ENCODE peak calls at places on chromosomes 11 and 22, in nine cellular contexts. Q, A, O, N, Y, I, F, V and Z are unnamed samples.

GRCh38 chr11:101706541-101706940 is 122.7 kb upstream of the TRPC6 start:
- DNase-seq in Q (peak; percentile 80), A (no peak), O (peak; percentile 57), N (no peak), Y (no peak), I (no peak), F (no peak), V (peak; percentile 81), Z (no peak)

GRCh38 chr11:45031912-45032519 is 81.3 kb upstream of the TP53I11 start:
- DNase-seq in Q (no peak), A (no peak), O (no peak), N (no peak), Y (no peak), I (no peak), F (no peak), V (no peak), Z (no peak)

GRCh38 chr11:60786811-60787567 is 1.9 kb downstream of the MS4A10 start:
- DNase-seq in Q (peak; percentile 86), A (peak; percentile 45), O (no peak), N (peak; percentile 36), Y (no peak), I (peak; percentile 92), F (no peak), V (peak; percentile 80), Z (no peak)

GRCh38 chr11:69387409-69387885 is 93.5 kb downstream of the MYEOV start:
- DNase-seq in Q (no peak), A (no peak), O (peak; percentile 48), N (no peak), Y (no peak), I (no peak), F (no peak), V (no peak), Z (no peak)

GRCh38 chr11:17353228-17354021 is 1.8 kb downstream of the NCR3LG1 start:
- DNase-seq in Q (peak; percentile 78), A (peak; percentile 87), O (peak; percentile 79), N (peak; percentile 57), Y (peak; percentile 16), I (peak; percentile 92), F (peak; percentile 75), V (peak; percentile 86), Z (peak; percentile 81)

GRCh38 chr22:40002935-40003715 is 8.4 kb downstream of the FAM83F start:
- DNase-seq in Q (no peak), A (no peak), O (no peak), N (no peak), Y (no peak), I (no peak), F (no peak), V (no peak), Z (no peak)

GRCh38 chr11:27282141-27282590 is 80.8 kb downstream of the CCDC34 start:
- DNase-seq in Q (peak; percentile 97), A (no peak), O (no peak), N (peak; percentile 46), Y (no peak), I (peak; percentile 88), F (no peak), V (peak; percentile 46), Z (no peak)

GRCh38 chr11:130533871-130534270 is 85.4 kb downstream of the ADAMTS15 start:
- DNase-seq in Q (no peak), A (no peak), O (no peak), N (no peak), Y (no peak), I (no peak), F (no peak), V (no peak), Z (no peak)

GRCh38 chr11:105821366-105821765 is 200.7 kb downstream of the MSANTD4 start:
- DNase-seq in Q (no peak), A (peak; percentile 18), O (no peak), N (no peak), Y (no peak), I (no peak), F (peak; percentile 53), V (no peak), Z (no peak)

GRCh38 chr11:13143486-13144297 is 133.9 kb upstream of the BMAL1 start:
- DNase-seq in Q (no peak), A (peak; percentile 76), O (peak; percentile 33), N (no peak), Y (no peak), I (no peak), F (no peak), V (no peak), Z (no peak)

GRCh38 chr22:20545681-20546521 is 38.5 kb downstream of the MED15 start:
- DNase-seq in Q (no peak), A (no peak), O (no peak), N (no peak), Y (no peak), I (no peak), F (no peak), V (no peak), Z (no peak)

GRCh38 chr22:27800250-27801131 is 1.1 kb downstream of the MN1 start:
- DNase-seq in Q (no peak), A (no peak), O (peak; percentile 60), N (no peak), Y (no peak), I (peak; percentile 79), F (no peak), V (peak; percentile 34), Z (no peak)
- H3K27ac ChIP-seq in Q (no peak overlapping the region), A (peak overlapping the region; percentile 34), O (no peak overlapping the region), N (peak overlapping the region; percentile 94), Y (peak overlapping the region; percentile 92), I (peak overlapping the region; percentile 34), F (no peak overlapping the region), V (peak overlapping the region; percentile 73), Z (peak overlapping the region; percentile 69)

GRCh38 chr11:12016246-12016645 is 7.8 kb upstream of the DKK3 start:
- DNase-seq in Q (no peak), A (no peak), O (no peak), N (no peak), Y (no peak), I (no peak), F (no peak), V (no peak), Z (no peak)

GRCh38 chr11:12015486-12015885 is 7.1 kb upstream of the DKK3 start:
- DNase-seq in Q (no peak), A (no peak), O (no peak), N (no peak), Y (no peak), I (no peak), F (no peak), V (no peak), Z (no peak)

GRCh38 chr11:12017243-12017678 is 8.8 kb upstream of the DKK3 start:
- DNase-seq in Q (peak; percentile 66), A (no peak), O (peak; percentile 37), N (no peak), Y (no peak), I (peak; percentile 67), F (no peak), V (peak; percentile 48), Z (no peak)

GRCh38 chr11:12009617-12010321 is 1.3 kb upstream of the DKK3 start:
- DNase-seq in Q (no peak), A (no peak), O (no peak), N (no peak), Y (no peak), I (peak; percentile 50), F (peak; percentile 56), V (no peak), Z (no peak)

GRCh38 chr11:12013771-12014170 is 5.3 kb upstream of the DKK3 start:
- DNase-seq in Q (no peak), A (no peak), O (no peak), N (no peak), Y (no peak), I (no peak), F (no peak), V (no peak), Z (no peak)
- H3K27ac ChIP-seq in Q (no peak overlapping the region), A (no peak overlapping the region), O (no peak overlapping the region), N (no peak overlapping the region), Y (no peak overlapping the region), I (no peak overlapping the region), F (no peak overlapping the region), V (no peak overlapping the region), Z (no peak overlapping the region)

DNA sequence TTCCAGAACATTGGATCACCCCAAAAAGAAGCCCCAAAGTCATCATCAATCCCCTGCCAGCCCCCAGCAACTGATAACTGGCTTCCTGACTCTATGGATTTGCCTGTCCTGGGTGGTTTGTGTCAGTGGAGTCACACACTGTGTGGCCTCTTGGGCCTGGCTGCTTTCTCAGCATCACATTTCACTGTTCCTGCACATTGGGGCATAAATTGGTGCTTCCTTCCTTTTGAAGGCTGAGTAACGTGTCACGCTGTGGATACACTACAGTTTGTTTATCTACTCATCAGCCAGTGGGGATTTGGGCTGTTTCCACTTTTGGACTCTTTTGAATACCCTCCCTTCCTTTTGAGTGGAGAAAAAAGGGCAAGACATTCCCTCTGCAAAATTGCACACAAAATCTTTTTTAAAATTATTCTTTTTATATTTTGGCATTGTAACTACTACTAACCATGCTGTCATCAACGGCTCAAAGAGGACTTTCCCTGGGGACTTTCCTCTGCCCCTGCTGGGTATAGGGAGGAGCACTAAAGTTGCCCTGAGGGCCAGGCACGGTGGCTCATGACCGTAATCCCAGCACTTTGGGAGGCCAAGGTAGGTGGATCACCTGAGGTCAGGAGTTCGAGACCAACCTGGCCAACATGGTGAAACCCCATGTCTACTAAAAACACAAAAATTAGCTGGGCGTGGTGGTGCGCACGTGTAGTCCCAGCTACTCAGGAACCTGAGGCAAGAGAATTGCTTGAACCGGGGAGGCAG is 7.8 kb upstream of the CELSR1 start:
- DNase-seq in Q (no peak), A (no peak), O (peak; percentile 73), N (no peak), Y (no peak), I (peak; percentile 30), F (no peak), V (peak; percentile 38), Z (no peak)
- H3K27ac ChIP-seq in Q (no peak overlapping the region), A (no peak overlapping the region), O (no peak overlapping the region), N (no peak overlapping the region), Y (no peak overlapping the region), I (no peak overlapping the region), F (no peak overlapping the region), V (no peak overlapping the region), Z (no peak overlapping the region)

GRCh38 chr11:110339456-110339855 is 43.0 kb upstream of the RDX start:
- DNase-seq in Q (no peak), A (no peak), O (no peak), N (no peak), Y (no peak), I (no peak), F (no peak), V (no peak), Z (no peak)

GRCh38 chr11:110340427-110340826 is 44.0 kb upstream of the RDX start:
- DNase-seq in Q (no peak), A (no peak), O (no peak), N (no peak), Y (no peak), I (no peak), F (no peak), V (no peak), Z (no peak)

GRCh38 chr11:110337570-110338193 is 41.3 kb upstream of the RDX start:
- DNase-seq in Q (no peak), A (no peak), O (peak; percentile 76), N (no peak), Y (no peak), I (no peak), F (peak; percentile 53), V (peak; percentile 20), Z (no peak)

GRCh38 chr11:110336054-110336453 is 39.6 kb upstream of the RDX start:
- DNase-seq in Q (no peak), A (no peak), O (no peak), N (no peak), Y (no peak), I (no peak), F (no peak), V (no peak), Z (no peak)

DNA sequence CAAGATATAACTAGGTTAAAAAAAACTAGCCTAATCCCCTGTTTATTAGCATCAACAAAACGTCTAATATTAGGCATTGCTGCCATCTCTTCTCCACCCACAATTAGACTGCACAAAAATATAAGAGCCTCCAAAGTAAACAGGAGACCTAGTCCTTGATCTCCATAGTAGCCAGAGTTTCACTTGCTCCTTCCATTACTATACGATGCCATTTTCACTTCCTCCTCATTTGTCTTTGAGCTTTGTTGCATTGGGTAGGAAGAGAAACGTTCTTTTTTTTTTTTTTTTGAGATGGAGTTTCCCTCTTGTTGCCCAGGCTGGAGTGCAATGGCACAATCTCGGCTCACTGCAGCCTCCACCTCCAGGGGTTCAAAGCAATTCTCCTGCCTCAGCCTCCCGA is 42.3 kb upstream of the RDX start:
- DNase-seq in Q (no peak), A (no peak), O (no peak), N (no peak), Y (no peak), I (no peak), F (no peak), V (no peak), Z (no peak)
- H3K27ac ChIP-seq in Q (no peak overlapping the region), A (no peak overlapping the region), O (no peak overlapping the region), N (no peak overlapping the region), Y (no peak overlapping the region), I (no peak overlapping the region), F (no peak overlapping the region), V (no peak overlapping the region), Z (no peak overlapping the region)